ENCODE peak calls at places on chromosomes 6 and 20, in nine cellular contexts. T is AG09309; J is breast epithelium; L is neuronal stem cell; D is fibroblast of mammary gland; U is testis; O is Jurkat, Clone E6-1; F is CD8-positive, alpha-beta T cell; Y is lung. G is an unnamed sample.

GRCh38 chr6:121897337-121897760 is 461.9 kb downstream of the GJA1 start:
- DNase-seq in Y (no peak), T (no peak), U (no peak), O (no peak), J (no peak), F (no peak), L (peak), D (peak), G (no peak)

GRCh38 chr20:53202781-53203180 is 230.6 kb downstream of the TSHZ2 start:
- DNase-seq in T (no peak), J (no peak), U (no peak), L (no peak), F (no peak), D (peak), O (no peak), Y (no peak), G (no peak)

GRCh38 chr6:12271997-12272396 is 18.2 kb upstream of the EDN1 start:
- DNase-seq in O (no peak), F (no peak), U (no peak), T (no peak), D (no peak), L (no peak), Y (no peak), J (no peak), G (no peak)

GRCh38 chr6:97240222-97240621 is 42.8 kb downstream of the MMS22L start:
- DNase-seq in D (peak), O (no peak), J (no peak), F (no peak), U (no peak), L (no peak), Y (no peak), T (peak), G (no peak)

GRCh38 chr6:24883618-24884017 is 52.1 kb downstream of the RIPOR2 start:
- DNase-seq in D (peak), Y (no peak), J (no peak), O (no peak), L (no peak), U (no peak), T (peak), F (no peak), G (no peak)

GRCh38 chr20:51667002-51667408 is 101.2 kb downstream of the ATP9A start:
- DNase-seq in D (no peak), T (no peak), U (no peak), Y (no peak), O (peak), F (peak), L (no peak), J (no peak), G (no peak)

GRCh38 chr20:48999890-49000870 is 45.9 kb upstream of the CSE1L start:
- DNase-seq in J (no peak), D (peak), O (no peak), U (no peak), F (no peak), Y (no peak), L (no peak), T (no peak), G (no peak)

GRCh38 chr6:42257614-42258013 is 40.0 kb upstream of the MRPS10 start:
- DNase-seq in Y (no peak), F (no peak), D (no peak), J (no peak), U (no peak), T (no peak), O (no peak), L (no peak), G (no peak)

GRCh38 chr20:24818056-24818455 is 131.0 kb upstream of the CST7 start:
- DNase-seq in T (no peak), L (no peak), O (no peak), D (no peak), U (no peak), F (no peak), Y (no peak), J (no peak), G (no peak)
- H3K4me3 ChIP-seq in T (no peak), L (peak), O (no peak), D (no peak), U (no peak), F (no peak), Y (no peak), J (no peak), G (no peak)

GRCh38 chr20:38729767-38730166 is 5.5 kb downstream of the SLC32A1 start:
- DNase-seq in J (no peak), D (no peak), U (no peak), L (no peak), F (no peak), Y (no peak), O (no peak), T (no peak), G (no peak)
- H3K4me3 ChIP-seq in J (no peak), D (no peak), U (no peak), L (no peak), F (no peak), Y (no peak), O (no peak), T (no peak), G (no peak)

GRCh38 chr6:98834060-98835031 is at the start of gene POU3F2:
- DNase-seq in L (peak), D (peak), O (peak), T (no peak), U (peak), F (peak), Y (peak), J (no peak), G (peak)

GRCh38 chr6:98831057-98832031 is 3.0 kb upstream of the POU3F2 start:
- DNase-seq in Y (no peak), F (no peak), O (no peak), T (no peak), D (no peak), J (no peak), U (no peak), L (peak), G (no peak)

GRCh38 chr6:98835149-98836024 is 1.0 kb downstream of the POU3F2 start:
- DNase-seq in Y (no peak), D (no peak), U (no peak), J (no peak), L (peak), O (no peak), T (no peak), F (no peak), G (no peak)

GRCh38 chr6:98833101-98834059 is 994 bp upstream of the POU3F2 start:
- DNase-seq in U (peak), J (no peak), Y (no peak), L (peak), O (peak), T (no peak), F (no peak), D (peak), G (no peak)

DNA sequence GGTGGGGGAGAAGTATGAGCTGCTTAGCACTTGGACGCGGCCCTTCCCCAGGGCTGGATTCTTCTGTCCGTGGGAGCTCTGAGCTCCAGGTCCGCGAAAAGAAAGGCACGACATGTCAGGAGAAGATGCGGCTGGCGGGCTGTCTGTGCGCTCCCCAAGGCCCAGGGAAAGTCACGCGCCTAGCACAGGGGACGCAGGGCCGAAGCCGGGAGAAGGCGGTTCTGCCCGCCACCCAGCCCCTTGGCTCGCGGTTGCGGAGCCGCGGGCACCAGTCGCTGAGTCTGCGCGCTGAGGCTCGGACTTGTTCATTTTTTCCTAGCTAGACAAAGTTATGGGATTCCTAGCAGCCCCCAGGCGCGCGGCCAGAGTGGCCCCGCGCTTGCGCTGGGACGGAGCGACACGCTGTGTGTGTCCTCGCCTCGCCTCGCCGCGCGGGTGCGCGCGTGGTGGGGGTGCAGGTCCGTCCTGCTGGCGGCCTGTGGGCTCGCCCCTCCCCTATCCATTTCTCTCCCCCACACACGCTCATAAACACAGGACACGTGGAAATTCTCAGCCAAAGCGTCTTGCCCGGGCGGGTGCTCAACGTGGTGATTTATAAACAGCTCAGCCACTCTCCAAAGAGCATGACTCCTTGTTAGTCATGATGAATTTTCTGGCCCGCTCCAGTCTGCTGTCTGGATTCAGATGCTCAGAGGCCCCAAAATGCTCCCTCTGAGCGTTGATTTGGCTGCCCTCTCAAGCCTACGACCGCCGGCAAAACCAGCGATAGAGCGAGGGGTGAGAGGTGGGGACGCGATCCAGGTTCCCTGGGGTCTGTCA is 1.9 kb upstream of the POU3F2 start:
- DNase-seq in Y (no peak), J (no peak), D (peak), T (no peak), U (no peak), O (no peak), L (peak), F (no peak), G (peak)
- H3K4me3 ChIP-seq in Y (no peak), J (peak), D (peak), T (peak), U (peak), O (peak), L (peak), F (peak), G (peak)

GRCh38 chr6:108115598-108116058 is 41.1 kb upstream of the OSTM1 start:
- DNase-seq in U (peak), L (peak), D (peak), Y (peak), T (no peak), F (no peak), J (no peak), O (no peak), G (no peak)
- H3K4me3 ChIP-seq in U (no peak), L (no peak), D (no peak), Y (no peak), T (no peak), F (no peak), J (peak), O (no peak), G (no peak)

DNA sequence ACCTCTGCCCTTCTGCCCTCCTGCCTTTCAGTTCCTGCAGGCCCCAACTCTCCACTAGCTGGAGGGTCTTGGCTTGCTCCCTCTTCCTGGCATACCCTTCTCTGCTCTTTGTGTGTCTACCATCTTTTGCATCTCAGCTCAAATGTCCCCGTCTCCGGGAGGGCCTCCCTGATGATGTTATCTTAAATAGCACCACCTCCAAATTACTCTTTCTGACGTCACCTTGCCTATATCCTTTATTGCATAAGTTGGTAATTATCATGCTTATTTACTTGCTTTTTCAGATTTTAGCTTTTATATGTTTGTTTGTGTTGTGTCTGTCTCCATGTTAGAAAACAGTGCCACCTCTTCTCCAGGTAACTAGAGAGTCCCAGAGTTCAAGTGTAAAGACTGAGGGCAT is 36.0 kb upstream of the FYN start:
- DNase-seq in U (no peak), T (no peak), L (no peak), F (no peak), D (no peak), Y (no peak), J (no peak), O (no peak), G (no peak)
- H3K4me3 ChIP-seq in U (no peak), T (no peak), L (no peak), F (no peak), D (no peak), Y (no peak), J (no peak), O (no peak), G (no peak)

DNA sequence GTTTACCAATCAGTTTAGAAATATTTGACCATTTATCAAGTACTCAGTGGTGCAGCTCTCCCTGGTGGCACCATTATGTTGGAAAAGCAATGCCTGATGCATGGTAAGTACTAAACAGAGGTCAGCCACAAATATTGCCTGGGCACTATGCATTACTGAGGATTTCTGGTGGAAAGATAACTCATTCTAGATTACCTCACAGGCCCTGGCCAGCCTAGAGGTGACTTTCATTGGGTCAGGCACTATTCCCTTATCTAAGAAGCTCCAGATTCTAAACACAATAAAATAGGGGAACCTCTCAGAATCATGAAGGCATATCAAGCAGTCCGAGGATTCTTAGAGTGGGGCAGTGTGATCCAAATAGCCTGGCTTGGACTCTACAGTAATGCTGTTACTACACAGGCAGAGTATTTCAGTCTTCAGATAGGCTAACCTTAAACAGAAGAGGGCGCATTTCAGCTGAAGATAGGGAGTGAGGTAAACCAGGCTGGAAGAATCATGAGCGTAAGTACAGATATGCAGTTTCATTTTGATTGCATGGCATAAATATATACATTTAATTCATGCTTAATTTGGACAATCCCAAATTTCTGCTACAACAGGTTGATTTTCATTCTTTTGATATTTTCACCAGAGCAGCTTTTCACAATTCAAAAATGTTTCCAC is 12.1 kb downstream of the LGSN start:
- DNase-seq in U (no peak), O (peak), D (peak), J (no peak), Y (no peak), T (peak), L (no peak), F (no peak), G (peak)
- H3K4me3 ChIP-seq in U (no peak), O (no peak), D (no peak), J (no peak), Y (no peak), T (no peak), L (no peak), F (no peak), G (no peak)

GRCh38 chr6:131948221-131948661 is 2.9 kb downstream of the CCN2 start:
- DNase-seq in D (peak), O (no peak), F (no peak), U (no peak), J (no peak), Y (no peak), L (no peak), T (no peak), G (no peak)
- H3K4me3 ChIP-seq in D (no peak), O (no peak), F (no peak), U (peak), J (peak), Y (no peak), L (no peak), T (peak), G (peak)

GRCh38 chr6:137754366-137754765 is 112.7 kb upstream of the TNFAIP3 start:
- DNase-seq in L (no peak), O (no peak), D (no peak), Y (no peak), J (no peak), F (no peak), T (no peak), U (no peak), G (no peak)

GRCh38 chr6:137755284-137755683 is 111.8 kb upstream of the TNFAIP3 start:
- DNase-seq in O (no peak), D (no peak), J (no peak), L (no peak), Y (no peak), T (no peak), F (no peak), U (no peak), G (no peak)

GRCh38 chr6:137750284-137750683 is 116.8 kb upstream of the TNFAIP3 start:
- DNase-seq in U (no peak), J (no peak), L (no peak), F (no peak), T (no peak), O (no peak), Y (no peak), D (no peak), G (no peak)

GRCh38 chr6:137749595-137750215 is 117.4 kb upstream of the TNFAIP3 start:
- DNase-seq in T (no peak), L (no peak), D (peak), J (no peak), Y (no peak), O (no peak), U (no peak), F (no peak), G (no peak)

GRCh38 chr6:137751768-137752560 is 115.1 kb upstream of the TNFAIP3 start:
- DNase-seq in Y (no peak), L (no peak), O (no peak), D (no peak), T (no peak), U (no peak), J (no peak), F (no peak), G (no peak)
- H3K4me3 ChIP-seq in Y (no peak), L (no peak), O (no peak), D (no peak), T (no peak), U (no peak), J (no peak), F (no peak), G (no peak)

GRCh38 chr6:144870796-144871195 is 585.7 kb downstream of the UTRN start:
- DNase-seq in T (no peak), U (no peak), Y (no peak), J (no peak), D (no peak), F (no peak), L (no peak), O (no peak), G (no peak)
- H3K4me3 ChIP-seq in T (no peak), U (no peak), Y (no peak), J (no peak), D (no peak), F (no peak), L (no peak), O (no peak), G (no peak)